ENCODE peak calls at places on chromosomes 16 and 17, in eight cellular contexts. Z is IMR-90; V is fibroblast of lung; I is sigmoid colon; A is CD8-positive, alpha-beta T cell; O is tibial artery; C is psoas muscle; X is body of pancreas. D is an unnamed sample. For H3K27me3, the result is how much of the 10 kb centered on the place peaks cover.

GRCh38 chr16:46844771-46845170 is 13.8 kb upstream of the C16orf87 start:
- DNase-seq in A (no peak), C (no peak), X (no peak), V (peak), O (no peak), Z (peak), I (no peak), D (no peak)

GRCh38 chr17:63960430-63960829 is 12.3 kb downstream of the SCN4A start:
- DNase-seq in Z (no peak), O (no peak), I (no peak), C (no peak), V (no peak), A (no peak), X (no peak), D (no peak)

GRCh38 chr17:39001703-39002637 is 34.8 kb upstream of the FBXO47 start:
- DNase-seq in I (peak), V (peak), Z (peak), A (no peak), O (peak), X (peak), C (peak), D (peak)

GRCh38 chr17:65121368-65121767 is 15.8 kb upstream of the RGS9 start:
- DNase-seq in I (no peak), A (no peak), X (no peak), Z (no peak), O (no peak), C (no peak), V (no peak), D (no peak)

GRCh38 chr17:32701860-32702259 is 175.1 kb downstream of the MYO1D start:
- DNase-seq in Z (no peak), O (no peak), V (no peak), X (no peak), A (no peak), I (no peak), C (no peak), D (no peak)

GRCh38 chr17:74923538-74924249 is 379 bp upstream of the OTOP2 start:
- DNase-seq in I (no peak), V (peak), X (peak), Z (peak), A (peak), C (peak), O (peak), D (peak)

GRCh38 chr17:18002171-18002570 is 29.5 kb downstream of the DRC3 start:
- DNase-seq in C (no peak), A (no peak), O (no peak), V (no peak), X (no peak), I (no peak), Z (peak), D (no peak)

GRCh38 chr17:29342148-29342765 is 47.9 kb upstream of the TAOK1 start:
- DNase-seq in I (no peak), Z (no peak), A (no peak), C (no peak), O (no peak), V (no peak), X (no peak), D (no peak)

GRCh38 chr17:74730491-74731346 is 6.3 kb upstream of the RAB37 start:
- DNase-seq in C (no peak), I (no peak), O (no peak), A (peak), Z (no peak), X (peak), V (no peak), D (no peak)

GRCh38 chr16:24670623-24671454 is 58.6 kb upstream of the TNRC6A start:
- DNase-seq in Z (peak), A (no peak), X (peak), V (peak), O (peak), C (peak), I (peak), D (peak)

GRCh38 chr17:70107441-70107840 is 32.4 kb downstream of the KCNJ16 start:
- DNase-seq in I (no peak), Z (no peak), X (no peak), C (no peak), O (no peak), A (no peak), V (no peak), D (no peak)

GRCh38 chr16:83574388-83574787 is 233.4 kb upstream of the HSBP1 start:
- DNase-seq in V (peak), Z (peak), I (no peak), X (no peak), A (no peak), O (no peak), C (no peak), D (no peak)

GRCh38 chr16:84205976-84206691 is 15.2 kb downstream of the ADAD2 start:
- DNase-seq in A (no peak), O (no peak), X (no peak), I (no peak), Z (no peak), V (no peak), C (no peak), D (no peak)

GRCh38 chr17:75927286-75927922 is 13.4 kb downstream of the FBF1 start:
- DNase-seq in I (no peak), Z (no peak), C (no peak), V (peak), A (no peak), O (no peak), X (peak), D (no peak)

GRCh38 chr16:87982491-87983415 is 31.5 kb downstream of the BANP start:
- DNase-seq in Z (no peak), X (peak), V (no peak), O (no peak), C (no peak), A (no peak), I (peak), D (no peak)

GRCh38 chr16:10939649-10940206 is 2.5 kb downstream of the DEXI start:
- DNase-seq in C (no peak), O (no peak), V (no peak), A (no peak), X (no peak), Z (no peak), I (no peak), D (no peak)

GRCh38 chr16:28310796-28311195 is 18.5 kb downstream of the SBK1 start:
- DNase-seq in O (no peak), Z (no peak), V (no peak), A (no peak), X (no peak), C (peak), I (no peak), D (no peak)

GRCh38 chr16:81716478-81717210 is 62.4 kb upstream of the PLCG2 start:
- DNase-seq in C (no peak), Z (no peak), X (no peak), V (no peak), I (no peak), O (no peak), A (peak), D (no peak)

GRCh38 chr16:35186045-35186759 is 1726.8 kb downstream of the TP53TG3F start:
- DNase-seq in O (no peak), A (no peak), I (no peak), X (no peak), Z (no peak), C (no peak), V (no peak), D (no peak)

GRCh38 chr17:77690271-77691161 is 268.0 kb upstream of the TNRC6C start:
- DNase-seq in X (no peak), O (no peak), V (no peak), Z (no peak), A (no peak), I (no peak), C (peak), D (peak)

GRCh38 chr17:61201211-61201610 is 198.4 kb upstream of the TBX2 start:
- DNase-seq in X (no peak), I (no peak), V (peak), A (no peak), Z (peak), C (no peak), O (no peak), D (no peak)

GRCh38 chr16:19135896-19136438 is 22.2 kb downstream of the ITPRIPL2 start:
- DNase-seq in O (no peak), I (peak), C (peak), X (no peak), Z (peak), A (no peak), V (peak), D (peak)

GRCh38 chr16:21184834-21185233 is 26.4 kb downstream of the LDAF1 start:
- DNase-seq in C (no peak), O (no peak), V (no peak), I (no peak), Z (no peak), A (no peak), X (no peak), D (no peak)

GRCh38 chr16:917591-918061 is 53.2 kb downstream of the LMF1 start:
- DNase-seq in Z (no peak), A (no peak), O (no peak), V (no peak), X (no peak), I (no peak), C (peak), D (peak)

GRCh38 chr17:55769625-55770000 is 18.8 kb downstream of the PCTP start:
- DNase-seq in C (peak), I (peak), V (peak), X (no peak), Z (peak), A (no peak), O (peak), D (no peak)

GRCh38 chr17:64504769-64505319 is 1.2 kb downstream of the DDX5 start:
- DNase-seq in O (no peak), A (no peak), I (no peak), Z (peak), X (no peak), V (no peak), C (no peak), D (no peak)

GRCh38 chr17:6870841-6871240 is 39.3 kb upstream of the TEKT1 start:
- DNase-seq in X (no peak), O (no peak), Z (no peak), V (no peak), I (no peak), C (no peak), A (no peak), D (no peak)

GRCh38 chr17:76119409-76120371 is 16.1 kb upstream of the EXOC7 start:
- DNase-seq in X (no peak), A (no peak), V (no peak), I (peak), C (no peak), Z (no peak), O (no peak), D (no peak)

GRCh38 chr17:50560931-50561750 is 626 bp downstream of the CACNA1G start:
- DNase-seq in C (no peak), Z (no peak), V (no peak), I (no peak), X (no peak), O (no peak), A (no peak), D (no peak)

GRCh38 chr17:49170216-49170615 is 37.6 kb downstream of the B4GALNT2 start:
- DNase-seq in I (no peak), V (no peak), A (no peak), C (no peak), Z (no peak), O (no peak), X (no peak), D (no peak)

GRCh38 chr17:49165143-49165542 is 32.6 kb downstream of the B4GALNT2 start:
- DNase-seq in V (no peak), O (no peak), Z (no peak), C (no peak), A (no peak), X (no peak), I (no peak), D (no peak)

GRCh38 chr17:49162866-49163265 is 30.3 kb downstream of the B4GALNT2 start:
- DNase-seq in Z (no peak), C (no peak), X (peak), V (no peak), A (no peak), O (no peak), I (no peak), D (no peak)

GRCh38 chr17:49168706-49169105 is 36.1 kb downstream of the B4GALNT2 start:
- DNase-seq in I (no peak), A (no peak), V (no peak), O (no peak), Z (no peak), X (no peak), C (no peak), D (no peak)
- H3K27me3 ChIP-seq in I (under half), A (under half), V (under half), O (under half), Z (half or more), X (under half), C (under half), D (under half)

GRCh38 chr17:80270836-80271235 is 10.2 kb downstream of the RNF213 start:
- DNase-seq in A (peak), V (peak), C (no peak), I (no peak), O (no peak), X (peak), Z (no peak), D (no peak)
- H3K27ac ChIP-seq in A (no peak), V (no peak), C (no peak), I (no peak), O (no peak), X (no peak), Z (no peak), D (no peak)

DNA sequence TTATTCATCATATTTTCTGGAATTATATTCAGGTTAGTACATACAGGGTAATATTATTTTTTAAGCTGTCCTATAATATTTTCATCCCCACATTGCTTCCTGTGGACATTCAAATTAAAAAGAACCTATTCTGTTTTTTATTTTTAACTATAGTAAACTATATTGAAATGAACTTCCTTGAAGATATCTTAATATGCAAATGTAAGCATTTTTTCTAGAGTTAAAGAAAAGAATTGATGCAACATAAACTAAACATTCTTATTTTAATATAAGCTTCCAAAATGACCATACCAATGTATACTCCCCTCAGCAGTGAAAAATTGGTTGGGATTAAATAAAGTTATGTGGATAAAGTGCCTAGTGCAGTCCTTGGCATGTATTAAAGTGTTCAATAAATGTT is 416.6 kb downstream of the KIF2B start:
- DNase-seq in I (no peak), C (no peak), Z (no peak), A (no peak), O (no peak), V (no peak), X (no peak), D (no peak)
- TF ChIP-seq CTCF in I (no peak), C (no peak), Z (no peak), A (no peak), O (no peak), V (no peak), X (no peak), D (no peak)

GRCh38 chr17:81129711-81130367 is 35.5 kb upstream of the PVALEF start:
- DNase-seq in Z (no peak), C (no peak), I (no peak), O (no peak), V (no peak), X (no peak), A (no peak), D (no peak)

GRCh38 chr17:81127526-81128177 is 37.7 kb upstream of the PVALEF start:
- DNase-seq in O (no peak), Z (no peak), I (no peak), A (no peak), V (no peak), X (no peak), C (peak), D (no peak)

GRCh38 chr17:81129289-81129688 is 36.0 kb upstream of the PVALEF start:
- DNase-seq in V (no peak), Z (no peak), C (no peak), O (no peak), A (no peak), X (no peak), I (no peak), D (no peak)

GRCh38 chr17:81128338-81128737 is 37.0 kb upstream of the PVALEF start:
- DNase-seq in C (no peak), X (no peak), Z (no peak), A (no peak), I (no peak), O (no peak), V (no peak), D (no peak)

GRCh38 chr17:81128774-81129173 is 36.5 kb upstream of the PVALEF start:
- DNase-seq in O (no peak), Z (no peak), V (no peak), C (no peak), I (no peak), A (no peak), X (no peak), D (no peak)
- H3K27me3 ChIP-seq in O (under half), Z (under half), V (under half), C (under half), I (under half), A (under half), X (under half), D (under half)

GRCh38 chr16:67517178-67517492 is 11.5 kb upstream of the RIPOR1 start:
- DNase-seq in Z (no peak), A (no peak), I (no peak), O (no peak), V (no peak), C (no peak), X (no peak), D (no peak)
- H3K27ac ChIP-seq in Z (no peak), A (no peak), I (no peak), O (no peak), V (no peak), C (no peak), X (no peak), D (no peak)

GRCh38 chr16:30986129-30986991 is 1.4 kb downstream of the HSD3B7 start:
- DNase-seq in A (no peak), X (no peak), C (no peak), I (no peak), O (no peak), Z (no peak), V (no peak), D (no peak)
- TF ChIP-seq CTCF in A (no peak), X (no peak), C (no peak), I (no peak), O (no peak), Z (no peak), V (no peak), D (no peak)

GRCh38 chr17:79484600-79485398 is 126.1 kb downstream of the RBFOX3 start:
- DNase-seq in C (peak), X (no peak), O (no peak), I (no peak), A (no peak), V (no peak), Z (no peak), D (no peak)
- H3K27me3 ChIP-seq in C (under half), X (under half), O (under half), I (under half), A (under half), V (under half), Z (under half), D (under half)

DNA sequence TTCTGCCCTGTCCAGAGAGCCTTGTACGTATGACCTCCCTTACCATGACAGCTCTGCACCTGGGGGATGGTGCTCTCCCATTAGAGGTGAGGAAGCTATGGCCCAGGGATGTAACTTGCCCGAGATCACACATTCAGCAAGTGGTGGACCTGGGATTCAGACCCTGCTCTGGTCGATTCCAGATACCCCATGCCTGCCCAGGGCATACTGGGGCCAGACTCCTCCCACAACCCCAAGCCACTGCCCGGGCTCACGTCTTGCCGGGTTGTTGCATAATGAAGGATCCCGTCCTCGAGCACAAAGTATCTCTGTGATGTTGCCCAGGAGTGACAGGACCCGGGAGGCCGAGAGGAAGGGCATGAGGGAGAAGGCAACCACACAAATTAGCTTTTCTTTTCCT is 2.1 kb downstream of the OSBPL7 start:
- DNase-seq in Z (no peak), V (no peak), X (no peak), I (no peak), A (no peak), C (peak), O (no peak), D (no peak)
- H3K27ac ChIP-seq in Z (no peak), V (no peak), X (no peak), I (no peak), A (no peak), C (peak), O (no peak), D (no peak)

DNA sequence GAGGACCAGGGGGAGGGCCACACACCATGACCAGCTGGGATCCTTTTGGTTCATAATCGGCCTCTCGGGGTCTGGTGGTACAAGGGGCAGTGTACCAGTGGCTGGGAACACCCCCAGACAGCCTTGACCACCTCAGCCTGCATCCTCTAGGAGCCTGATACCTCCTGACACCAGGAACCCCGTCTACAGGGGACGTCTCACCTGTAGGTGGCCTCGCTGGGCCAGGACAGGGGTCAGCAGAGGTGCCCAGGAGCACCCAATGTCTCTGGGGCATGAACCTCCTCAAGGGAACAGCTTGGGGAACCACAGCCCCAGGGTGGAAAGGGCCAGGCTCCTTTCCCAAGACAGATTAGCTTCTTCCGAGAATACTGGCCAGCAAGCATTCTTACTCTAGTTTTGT is 2.5 kb upstream of the METRNL start:
- DNase-seq in A (no peak), I (no peak), X (peak), C (no peak), O (no peak), V (no peak), Z (no peak), D (no peak)
- TF ChIP-seq CTCF in A (no peak), I (no peak), X (peak), C (peak), O (no peak), V (no peak), Z (no peak), D (no peak)

DNA sequence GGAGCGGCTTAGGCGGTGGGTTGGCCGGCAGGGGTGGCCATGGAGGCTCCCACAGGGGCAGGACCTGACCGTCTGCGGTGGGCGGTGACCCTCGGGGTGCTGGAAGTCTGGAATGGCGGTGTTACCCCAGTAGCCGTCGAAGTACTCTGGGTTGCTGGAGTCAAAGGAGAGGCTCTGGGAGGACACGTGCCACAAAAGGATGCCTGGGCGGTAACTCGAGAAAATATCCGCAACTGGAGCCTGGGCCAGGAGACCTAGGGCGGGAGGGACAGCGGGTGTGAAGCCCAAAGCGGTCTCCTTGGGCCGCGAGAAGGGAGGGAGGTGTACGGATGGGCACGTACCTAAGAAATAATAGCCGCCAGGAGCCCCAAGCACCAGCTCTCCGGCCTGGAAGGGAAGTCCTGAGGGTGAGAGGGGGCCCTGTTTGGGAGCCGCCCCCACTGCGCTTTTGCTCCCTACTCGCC is 4.6 kb downstream of the ITGA2B start:
- DNase-seq in Z (no peak), C (no peak), O (no peak), A (no peak), V (no peak), X (no peak), I (no peak), D (no peak)
- H3K27me3 ChIP-seq in Z (under half), C (under half), O (under half), A (under half), V (under half), X (under half), I (under half), D (under half)